ENCODE peak calls at places on chromosomes 6 and 20, in six cellular contexts. R, S, T, O, I and N are unnamed samples.

GRCh38 chr20:41137412-41138216 is at the start of gene PLCG1:
- DNase-seq in R (peak; percentile 89), S (peak; percentile 84), T (peak; percentile 47), O (peak; percentile 85), I (peak; percentile 69), N (peak; percentile 95)

GRCh38 chr6:6560909-6561308 is 27.6 kb upstream of the LY86 start:
- DNase-seq in R (no peak), S (no peak), T (no peak), O (peak; percentile 28), I (no peak), N (no peak)

GRCh38 chr6:50822078-50822476 is 3.4 kb downstream of the TFAP2B start:
- DNase-seq in R (no peak), S (no peak), T (no peak), O (no peak), I (no peak), N (peak; percentile 90)

GRCh38 chr20:53216856-53217576 is 244.9 kb downstream of the TSHZ2 start:
- DNase-seq in R (peak; percentile 74), S (peak; percentile 83), T (peak; percentile 47), O (peak; percentile 77), I (peak; percentile 44), N (peak; percentile 68)

GRCh38 chr20:33653218-33653899 is 8.8 kb upstream of the C20orf144 start:
- DNase-seq in R (no peak), S (peak; percentile 71), T (peak; percentile 73), O (peak; percentile 82), I (no peak), N (peak; percentile 91)

GRCh38 chr6:24359640-24360454 is 2.0 kb upstream of the DCDC2 start:
- DNase-seq in R (peak; percentile 82), S (peak; percentile 72), T (peak; percentile 60), O (peak; percentile 45), I (peak; percentile 45), N (peak; percentile 84)

GRCh38 chr20:61529354-61529753 is 277.3 kb downstream of the CDH4 start:
- DNase-seq in R (no peak), S (no peak), T (no peak), O (no peak), I (no peak), N (no peak)

GRCh38 chr20:29690274-29690673 is 1567.2 kb upstream of the DEFB115 start:
- DNase-seq in R (peak; percentile 35), S (no peak), T (no peak), O (no peak), I (no peak), N (no peak)

GRCh38 chr6:158867381-158868121 is 48.4 kb upstream of the EZR start:
- DNase-seq in R (no peak), S (peak; percentile 38), T (no peak), O (peak; percentile 80), I (no peak), N (no peak)

GRCh38 chr6:91786474-91787184 is 1199.8 kb upstream of the MAP3K7 start:
- DNase-seq in R (no peak), S (no peak), T (no peak), O (no peak), I (no peak), N (no peak)

GRCh38 chr6:44441091-44441855 is 53.8 kb downstream of the CDC5L start:
- DNase-seq in R (no peak), S (no peak), T (no peak), O (no peak), I (no peak), N (no peak)

GRCh38 chr6:161138545-161139303 is 135.1 kb downstream of the AGPAT4 start:
- DNase-seq in R (no peak), S (no peak), T (no peak), O (no peak), I (no peak), N (no peak)

DNA sequence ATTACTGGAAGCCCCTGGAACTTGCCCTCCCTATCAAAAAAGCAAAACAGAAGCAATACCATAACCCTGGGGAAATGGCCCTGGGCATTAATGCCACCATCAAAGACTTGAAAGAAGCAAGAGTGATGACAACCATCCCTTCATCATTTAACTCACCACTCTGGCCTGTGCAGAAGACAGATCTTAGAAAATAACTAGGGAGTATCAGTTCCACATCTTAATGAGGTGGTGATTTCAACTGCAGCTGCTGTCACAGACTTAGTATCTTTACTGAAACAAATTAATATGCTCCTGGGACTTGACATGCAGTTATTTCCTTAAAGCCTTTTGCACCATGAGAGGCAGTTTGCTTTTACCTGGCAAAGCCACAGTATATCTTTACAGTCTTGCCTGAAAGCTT is 24.1 kb downstream of the CD164 start:
- DNase-seq in R (no peak), S (no peak), T (no peak), O (no peak), I (no peak), N (no peak)
- H3K9me3 ChIP-seq in R (no peaks in the 10 kb centered on the region), S (no peaks in the 10 kb centered on the region), T (peaks cover 11% of the 10 kb centered on the region), O (no peaks in the 10 kb centered on the region), I (no peaks in the 10 kb centered on the region), N (peaks cover 3% of the 10 kb centered on the region)

GRCh38 chr6:170206317-170206621 is 84.6 kb downstream of the DLL1 start:
- DNase-seq in R (no peak), S (peak; percentile 10), T (no peak), O (no peak), I (no peak), N (no peak)
- H3K9me3 ChIP-seq in R (no peaks in the 10 kb centered on the region), S (no peaks in the 10 kb centered on the region), T (no peaks in the 10 kb centered on the region), O (no peaks in the 10 kb centered on the region), I (no peaks in the 10 kb centered on the region), N (no peaks in the 10 kb centered on the region)

DNA sequence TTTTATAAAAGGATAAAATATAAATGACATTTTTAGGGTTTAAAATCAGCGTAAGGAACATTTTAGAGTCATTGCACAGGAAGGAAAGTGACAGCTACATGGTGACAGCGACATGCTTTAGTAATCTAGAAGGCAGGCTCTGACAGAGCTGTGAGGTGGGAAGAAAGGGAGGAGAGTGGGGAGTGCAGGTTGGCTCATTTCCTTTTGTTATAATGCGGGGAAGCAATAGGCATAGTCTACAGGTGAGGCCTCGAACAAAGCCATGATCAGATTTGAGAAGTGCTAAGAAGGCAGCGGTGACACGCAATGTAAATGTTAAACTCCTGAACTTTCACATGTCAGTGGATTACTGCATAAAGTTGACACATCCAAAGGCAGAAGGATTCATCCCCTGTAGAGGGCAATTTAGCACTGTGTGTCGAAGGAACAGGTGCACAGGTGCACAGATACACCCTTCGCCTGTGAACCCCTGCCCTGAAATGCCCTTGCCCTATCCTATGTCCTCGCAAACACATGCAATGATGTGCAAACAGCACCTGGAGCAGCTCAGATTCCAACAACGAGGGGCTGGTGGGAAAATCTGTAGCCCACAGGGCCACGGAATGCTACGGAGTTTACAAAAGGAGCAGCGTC is 32.4 kb upstream of the SMOC2 start:
- DNase-seq in R (no peak), S (no peak), T (no peak), O (no peak), I (no peak), N (no peak)
- H3K9me3 ChIP-seq in R (no peaks in the 10 kb centered on the region), S (no peaks in the 10 kb centered on the region), T (no peaks in the 10 kb centered on the region), O (no peaks in the 10 kb centered on the region), I (no peaks in the 10 kb centered on the region), N (no peaks in the 10 kb centered on the region)

DNA sequence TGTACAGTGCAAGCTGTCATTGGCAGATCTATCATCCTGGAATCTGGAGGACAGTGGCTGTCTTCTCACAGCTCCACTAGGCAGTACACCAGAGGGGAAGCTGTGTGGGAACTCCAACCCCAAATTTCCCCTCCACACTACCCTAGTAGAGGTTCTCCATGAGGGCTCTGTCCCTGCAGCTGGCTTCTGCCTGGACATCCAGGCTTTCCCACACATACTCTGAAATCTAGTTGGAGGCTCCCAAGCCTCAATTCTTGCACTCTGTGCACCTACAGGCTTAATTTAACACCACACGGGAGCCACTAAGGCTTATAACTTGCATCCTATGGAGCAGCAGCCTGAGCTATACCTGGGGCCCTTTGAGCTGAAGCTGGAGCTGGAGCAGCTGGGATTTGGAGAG is 43.0 kb upstream of the TRIM39 start:
- DNase-seq in R (no peak), S (no peak), T (no peak), O (no peak), I (no peak), N (no peak)
- H3K9me3 ChIP-seq in R (peaks cover 84% of the 10 kb centered on the region), S (peaks cover 63% of the 10 kb centered on the region), T (peaks cover 80% of the 10 kb centered on the region), O (peaks cover 55% of the 10 kb centered on the region), I (peaks cover 53% of the 10 kb centered on the region), N (peaks cover 16% of the 10 kb centered on the region)

GRCh38 chr6:169474362-169474761 is 220.7 kb upstream of the THBS2 start:
- DNase-seq in R (no peak), S (no peak), T (no peak), O (no peak), I (no peak), N (no peak)

GRCh38 chr6:169472786-169473416 is 219.3 kb upstream of the THBS2 start:
- DNase-seq in R (no peak), S (no peak), T (no peak), O (no peak), I (no peak), N (no peak)

GRCh38 chr6:169473663-169474062 is 220.0 kb upstream of the THBS2 start:
- DNase-seq in R (no peak), S (no peak), T (no peak), O (no peak), I (no peak), N (no peak)

GRCh38 chr6:169470790-169471189 is 217.1 kb upstream of the THBS2 start:
- DNase-seq in R (no peak), S (no peak), T (no peak), O (no peak), I (no peak), N (no peak)

GRCh38 chr6:169469028-169469427 is 215.4 kb upstream of the THBS2 start:
- DNase-seq in R (no peak), S (no peak), T (no peak), O (no peak), I (no peak), N (no peak)
- H3K9me3 ChIP-seq in R (peaks cover 5% of the 10 kb centered on the region), S (peaks cover 7% of the 10 kb centered on the region), T (peaks cover 3% of the 10 kb centered on the region), O (peaks cover 4% of the 10 kb centered on the region), I (peaks cover under 1% of the 10 kb centered on the region), N (no peaks in the 10 kb centered on the region)

GRCh38 chr6:23170044-23170443 is 600.7 kb downstream of the HDGFL1 start:
- DNase-seq in R (no peak), S (no peak), T (no peak), O (no peak), I (no peak), N (no peak)
- H3K9me3 ChIP-seq in R (no peaks in the 10 kb centered on the region), S (no peaks in the 10 kb centered on the region), T (no peaks in the 10 kb centered on the region), O (no peaks in the 10 kb centered on the region), I (no peaks in the 10 kb centered on the region), N (no peaks in the 10 kb centered on the region)